ENCODE peak calls at places on chromosomes 4 and X, in six cellular contexts. Z, C, L, T, E and S are unnamed samples.

GRCh38 chr4:78286281-78286680 is 229.2 kb downstream of the FRAS1 start:
- DNase-seq in Z (no peak), C (no peak), L (no peak), T (no peak), E (no peak), S (no peak)

GRCh38 chrX:49656554-49656953 is 39.2 kb downstream of the PAGE1 start:
- DNase-seq in Z (no peak), C (no peak), L (no peak), T (no peak), E (no peak), S (no peak)

GRCh38 chrX:119236599-119237525 is 777 bp downstream of the PGRMC1 start:
- DNase-seq in Z (peak), C (peak), L (no peak), T (peak), E (no peak), S (no peak)

GRCh38 chr4:43765514-43765913 is 683.1 kb downstream of the KCTD8 start:
- DNase-seq in Z (no peak), C (no peak), L (no peak), T (no peak), E (no peak), S (no peak)

GRCh38 chrX:71622347-71623104 is 4.2 kb upstream of the CXCR3 start:
- DNase-seq in Z (peak), C (peak), L (peak), T (peak), E (peak), S (peak)

GRCh38 chrX:118520206-118520857 is 24.7 kb downstream of the DOCK11 start:
- DNase-seq in Z (peak), C (no peak), L (no peak), T (no peak), E (no peak), S (no peak)

GRCh38 chr4:147578611-147579010 is 38.6 kb upstream of the TMEM184C start:
- DNase-seq in Z (no peak), C (no peak), L (no peak), T (no peak), E (no peak), S (no peak)

GRCh38 chr4:61373901-61374611 is 173.9 kb downstream of the ADGRL3 start:
- DNase-seq in Z (peak), C (no peak), L (no peak), T (no peak), E (no peak), S (peak)

GRCh38 chr4:68463796-68464195 is 16.5 kb downstream of the TMPRSS11E start:
- DNase-seq in Z (peak), C (no peak), L (no peak), T (no peak), E (no peak), S (peak)

GRCh38 chrX:63350551-63350950 is 581 bp downstream of the SPIN4 start:
- DNase-seq in Z (no peak), C (peak), L (peak), T (peak), E (peak), S (peak)

DNA sequence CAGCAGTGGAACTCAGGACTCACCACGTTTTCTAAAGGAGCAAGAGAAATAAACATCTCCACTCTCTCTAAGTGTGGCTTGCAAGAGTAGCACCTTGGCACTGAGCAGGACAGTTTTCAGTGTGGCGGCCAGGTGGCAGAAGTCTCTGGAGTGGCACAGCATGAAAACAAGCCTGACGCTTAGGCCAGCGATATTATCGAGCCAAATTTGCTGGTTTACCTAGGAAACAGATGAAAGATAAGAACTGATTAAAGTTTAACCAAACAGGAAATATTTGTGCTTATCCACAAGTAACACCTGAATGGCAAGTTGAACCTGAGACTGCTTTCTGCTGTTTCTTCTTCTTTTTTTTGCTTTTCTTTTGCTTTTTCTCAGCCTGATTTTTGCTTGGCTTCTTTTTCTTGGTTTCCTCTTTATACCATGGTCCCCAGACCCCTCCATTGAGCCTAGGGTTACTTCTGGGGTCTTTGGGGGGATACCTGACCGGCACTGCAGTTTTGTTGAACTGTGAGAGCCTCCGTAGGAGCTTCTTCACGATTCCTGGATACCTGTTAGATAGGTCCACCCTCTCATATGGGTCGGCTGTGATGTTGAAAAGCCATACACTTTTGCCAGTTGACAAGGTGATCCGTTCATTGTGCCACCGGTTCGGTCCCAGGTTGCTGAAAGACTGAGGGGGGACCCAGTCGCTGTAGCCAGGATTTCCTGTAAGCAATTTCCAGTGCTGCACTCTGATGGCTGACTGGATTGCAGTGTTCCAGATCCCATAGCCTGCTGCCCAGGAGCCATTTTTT is 77.3 kb downstream of the ARSJ start:
- DNase-seq in Z (no peak), C (no peak), L (peak), T (no peak), E (no peak), S (no peak)
- TF ChIP-seq RFX5 in Z (no peak), C (no peak), L (no peak), T (no peak), E (no peak), S (no peak)

GRCh38 chrX:43676960-43677582 is 21.0 kb downstream of the MAOA start:
- DNase-seq in Z (no peak), C (peak), L (peak), T (no peak), E (no peak), S (peak)
- TF ChIP-seq SMC3 in Z (no peak), C (no peak), L (no peak), T (no peak), E (no peak), S (no peak)

GRCh38 chr4:155353923-155354540 is 22.7 kb downstream of the MAP9 start:
- DNase-seq in Z (peak), C (peak), L (peak), T (peak), E (no peak), S (peak)
- TF ChIP-seq RAD21 in Z (peak), C (peak), L (peak), T (peak), E (peak), S (peak)

GRCh38 chr4:103052145-103052544 is 24.4 kb downstream of the SLC9B2 start:
- DNase-seq in Z (no peak), C (no peak), L (no peak), T (no peak), E (no peak), S (no peak)

GRCh38 chr4:103050736-103051436 is 25.7 kb downstream of the SLC9B2 start:
- DNase-seq in Z (peak), C (no peak), L (no peak), T (no peak), E (no peak), S (no peak)

GRCh38 chr4:103044183-103044582 is 24.7 kb upstream of the SLC9B1 start:
- DNase-seq in Z (no peak), C (no peak), L (no peak), T (no peak), E (no peak), S (no peak)

GRCh38 chr4:103046416-103047290 is 27.1 kb upstream of the SLC9B1 start:
- DNase-seq in Z (peak), C (peak), L (peak), T (peak), E (no peak), S (peak)
- TF ChIP-seq RFX5 in Z (no peak), C (no peak), L (no peak), T (no peak), E (no peak), S (no peak)

DNA sequence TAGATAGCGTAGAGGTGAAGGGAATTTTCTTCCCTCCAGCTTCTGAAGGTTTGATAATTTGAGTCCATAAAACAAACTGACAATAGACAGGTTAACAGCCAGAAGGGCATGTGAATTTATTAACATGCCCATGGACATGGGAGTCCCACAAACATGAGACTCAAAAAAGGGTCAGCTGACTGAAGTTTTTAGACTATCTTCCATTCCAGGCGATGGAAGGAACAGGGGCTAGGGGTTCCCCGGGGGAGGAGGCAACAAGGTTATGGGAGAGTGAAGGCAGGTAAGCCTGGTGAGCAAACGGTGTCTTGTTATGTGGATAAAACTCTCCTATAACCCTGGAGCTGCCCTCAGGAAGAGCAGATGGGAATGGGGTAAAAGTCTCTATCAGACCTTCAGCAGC is 81.5 kb upstream of the SORBS2 start:
- DNase-seq in Z (no peak), C (no peak), L (no peak), T (no peak), E (no peak), S (no peak)
- TF ChIP-seq SMC3 in Z (no peak), C (no peak), L (no peak), T (no peak), E (no peak), S (no peak)

DNA sequence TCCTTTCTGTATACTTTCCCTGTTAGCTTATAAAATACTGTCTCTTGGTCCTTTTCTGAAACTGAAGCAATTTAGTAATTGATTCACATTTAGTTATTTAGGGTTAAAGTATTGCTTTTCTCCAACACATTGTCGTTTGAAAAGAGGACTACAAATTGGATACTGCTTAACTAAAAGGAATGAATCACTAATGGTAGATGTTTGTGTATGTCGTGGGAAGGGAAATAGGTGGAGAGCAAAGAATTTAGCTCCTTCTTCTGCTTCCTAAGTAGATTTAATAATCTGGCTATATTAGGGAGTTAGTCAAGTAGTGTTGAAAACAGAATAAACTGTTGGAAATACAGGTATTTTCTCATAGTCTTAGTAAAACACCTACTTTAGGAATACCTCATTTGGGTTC is 27.9 kb downstream of the SLAIN2 start:
- DNase-seq in Z (peak), C (no peak), L (no peak), T (no peak), E (no peak), S (no peak)
- TF ChIP-seq RAD21 in Z (no peak), C (no peak), L (no peak), T (no peak), E (no peak), S (no peak)

DNA sequence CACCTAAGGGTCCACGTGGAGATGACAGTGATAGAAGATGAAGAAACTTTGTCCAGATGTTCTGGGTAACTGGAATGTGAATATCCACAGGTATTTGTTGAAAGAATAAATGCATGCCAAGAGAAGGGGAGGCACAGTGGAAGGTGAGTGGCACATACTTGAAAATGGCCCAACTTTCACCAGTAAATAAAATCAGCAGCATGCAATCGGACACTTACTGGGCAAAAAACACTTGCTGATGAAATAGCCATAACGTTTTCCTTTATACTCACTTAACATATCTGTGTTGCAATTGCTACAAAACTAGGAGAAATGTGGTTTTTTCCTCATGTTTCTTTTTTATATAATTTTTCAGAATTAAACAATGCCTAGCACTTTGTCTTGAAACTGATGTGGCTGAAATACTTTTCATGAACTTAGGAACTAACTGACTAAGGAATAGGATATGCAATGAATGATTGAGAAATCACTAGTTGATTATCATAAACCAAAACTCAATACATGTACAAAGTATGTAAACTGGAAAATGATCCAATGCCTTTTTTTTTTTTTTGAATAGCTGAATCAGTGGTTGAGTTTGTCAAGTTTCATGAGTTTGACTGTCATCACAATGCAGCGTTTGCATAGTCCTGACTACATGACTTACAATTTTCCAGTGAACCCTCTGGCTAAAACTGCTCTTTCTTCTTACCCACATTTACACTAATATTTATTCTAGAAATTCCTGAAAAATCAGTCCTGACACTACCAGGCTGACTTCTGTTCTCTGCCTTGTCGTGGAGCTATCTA is 127.4 kb downstream of the CPE start:
- DNase-seq in Z (peak), C (no peak), L (peak), T (no peak), E (no peak), S (no peak)
- TF ChIP-seq RFX5 in Z (no peak), C (no peak), L (no peak), T (no peak), E (no peak), S (no peak)

DNA sequence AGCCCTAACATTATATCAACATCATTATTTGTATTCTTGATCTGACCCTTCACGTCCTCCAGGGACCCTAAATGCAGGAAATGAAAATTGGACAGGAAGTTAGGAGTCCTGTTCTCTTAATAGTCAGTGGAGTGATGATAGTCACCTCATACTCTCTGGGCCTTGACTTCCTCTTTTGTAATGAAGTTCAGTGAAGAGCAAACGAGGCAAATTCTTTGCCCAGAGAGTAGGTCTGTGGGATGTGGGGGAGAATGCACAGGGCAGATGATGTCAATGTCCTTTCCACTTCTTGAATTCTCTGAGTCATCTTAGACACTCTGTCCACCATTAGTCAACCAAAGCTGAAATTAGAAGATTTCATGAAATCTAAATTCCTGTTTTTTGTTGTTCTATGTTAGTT is 17.1 kb upstream of the GPRIN3 start:
- DNase-seq in Z (peak), C (no peak), L (no peak), T (no peak), E (peak), S (no peak)
- TF ChIP-seq SMC3 in Z (no peak), C (no peak), L (no peak), T (no peak), E (no peak), S (no peak)

DNA sequence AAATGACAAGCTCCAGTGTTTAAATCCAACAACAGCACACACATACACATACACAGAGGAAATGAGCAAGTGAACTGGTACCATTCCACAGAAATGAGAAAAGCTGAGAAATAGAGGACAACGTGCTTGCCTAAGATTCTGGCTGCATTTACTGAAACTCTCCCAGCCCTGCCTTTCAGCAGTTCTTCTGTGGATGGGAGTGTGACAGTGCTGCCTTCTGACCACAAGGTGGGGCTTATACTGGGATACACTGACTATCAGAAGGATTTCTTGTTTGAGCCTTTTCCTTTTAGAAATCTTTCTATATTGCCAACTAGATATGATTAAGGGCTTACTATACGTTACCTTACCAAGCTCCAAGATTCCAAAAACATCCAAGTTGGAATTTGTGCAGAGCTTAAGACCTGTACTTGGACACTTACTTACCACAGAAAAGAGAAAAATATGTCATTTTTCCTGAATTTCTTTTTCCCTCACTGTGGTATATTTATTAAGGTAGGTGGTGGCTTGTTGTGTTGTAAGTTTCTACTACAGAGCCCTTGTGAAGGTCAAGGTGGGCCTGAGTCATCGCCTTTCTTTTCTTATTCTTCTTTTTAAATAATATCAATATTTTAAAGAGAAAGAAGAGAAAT is 10.7 kb upstream of the CXCL8 start:
- DNase-seq in Z (peak), C (peak), L (peak), T (peak), E (no peak), S (peak)
- TF ChIP-seq RAD21 in Z (peak), C (peak), L (no peak), T (peak), E (peak), S (peak)

GRCh38 chr4:188434686-188435085 is 295.4 kb downstream of the TRIML1 start:
- DNase-seq in Z (no peak), C (no peak), L (no peak), T (no peak), E (no peak), S (no peak)

GRCh38 chr4:188435381-188435780 is 296.1 kb downstream of the TRIML1 start:
- DNase-seq in Z (peak), C (no peak), L (no peak), T (no peak), E (no peak), S (no peak)

GRCh38 chr4:188437535-188437934 is 298.3 kb downstream of the TRIML1 start:
- DNase-seq in Z (no peak), C (no peak), L (no peak), T (no peak), E (no peak), S (no peak)

GRCh38 chr4:188444500-188444899 is 305.3 kb downstream of the TRIML1 start:
- DNase-seq in Z (no peak), C (no peak), L (no peak), T (no peak), E (no peak), S (no peak)

DNA sequence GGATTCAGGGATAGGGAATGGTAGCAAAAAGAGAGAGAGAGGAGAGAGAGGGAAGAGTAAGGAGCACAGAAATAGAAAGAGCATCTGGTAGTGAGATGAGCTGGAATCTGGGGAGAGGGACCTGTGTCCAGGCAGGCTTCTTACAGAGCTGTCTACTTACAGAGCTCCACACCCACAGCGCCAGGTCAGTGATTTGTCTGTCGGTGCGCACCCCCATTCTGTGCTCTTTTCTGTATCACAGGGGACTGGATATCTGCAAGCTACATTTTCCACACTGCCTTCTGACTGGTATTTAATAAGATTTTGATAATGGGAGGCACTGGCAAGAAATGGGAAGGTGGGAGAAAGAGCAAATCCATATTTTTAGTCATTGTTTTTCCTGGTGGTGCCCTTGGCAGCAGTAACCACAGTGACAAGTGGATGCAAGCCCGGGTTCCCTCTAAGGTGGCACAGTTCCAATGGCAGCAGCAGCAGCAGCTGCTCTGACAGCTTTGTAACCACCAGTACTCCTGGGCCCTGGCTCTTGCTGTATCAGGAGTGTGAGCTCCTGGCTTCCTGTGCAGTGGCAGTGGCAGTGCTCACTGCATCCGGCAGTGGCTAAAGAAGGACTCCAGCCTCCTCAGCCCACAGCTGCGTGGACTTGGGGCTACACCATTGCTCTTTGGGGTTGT is 300.5 kb downstream of the TRIML1 start:
- DNase-seq in Z (peak), C (peak), L (no peak), T (no peak), E (no peak), S (no peak)
- TF ChIP-seq RFX5 in Z (no peak), C (no peak), L (no peak), T (no peak), E (no peak), S (no peak)